ENCODE peak calls at places on chromosomes 11 and 22, in four cellular contexts. L, J, R and S are unnamed samples.

GRCh38 chr11:73085189-73085875 is 56.8 kb downstream of the FCHSD2 start:
- DNase-seq in L (no peak), J (no peak), R (no peak), S (no peak)

GRCh38 chr11:2213384-2213842 is 41.8 kb upstream of the TH start:
- DNase-seq in L (no peak), J (no peak), R (no peak), S (no peak)

GRCh38 chr22:30841264-30841663 is 127.3 kb downstream of the MORC2 start:
- DNase-seq in L (no peak), J (no peak), R (no peak), S (no peak)

GRCh38 chr11:6757373-6757967 is 14.3 kb downstream of the OR2AG2 start:
- DNase-seq in L (peak), J (no peak), R (peak), S (peak)

GRCh38 chr22:44068422-44069191 is 44.5 kb downstream of the PARVB start:
- DNase-seq in L (no peak), J (no peak), R (no peak), S (no peak)

GRCh38 chr11:128957204-128957482 is 14.5 kb upstream of the TP53AIP1 start:
- DNase-seq in L (no peak), J (no peak), R (no peak), S (no peak)

GRCh38 chr11:106152824-106153223 is 75.4 kb downstream of the AASDHPPT start:
- DNase-seq in L (no peak), J (no peak), R (no peak), S (no peak)

GRCh38 chr11:27201454-27202302 is 161.1 kb downstream of the BBOX1 start:
- DNase-seq in L (no peak), J (no peak), R (no peak), S (no peak)

GRCh38 chr11:104060004-104060403 is 23.6 kb downstream of the DDI1 start:
- DNase-seq in L (no peak), J (no peak), R (no peak), S (no peak)

GRCh38 chr11:130023204-130023603 is 20.6 kb upstream of the PRDM10 start:
- DNase-seq in L (no peak), J (no peak), R (no peak), S (no peak)

GRCh38 chr11:19432370-19433163 is 191.8 kb upstream of the E2F8 start:
- DNase-seq in L (no peak), J (no peak), R (no peak), S (no peak)

GRCh38 chr11:1759851-1760220 is 3.9 kb downstream of the CTSD start:
- DNase-seq in L (no peak), J (no peak), R (no peak), S (no peak)

GRCh38 chr11:102580185-102580951 is 44.8 kb downstream of the MMP20 start:
- DNase-seq in L (no peak), J (no peak), R (no peak), S (no peak)

GRCh38 chr11:31441296-31441695 is 68.1 kb downstream of the IMMP1L start:
- DNase-seq in L (no peak), J (no peak), R (no peak), S (no peak)

GRCh38 chr11:47412152-47412746 is 3.9 kb downstream of the SLC39A13 start:
- DNase-seq in L (no peak), J (peak), R (no peak), S (peak)

GRCh38 chr22:45980776-45981175 is 3.8 kb upstream of the WNT7B start:
- DNase-seq in L (no peak), J (no peak), R (no peak), S (no peak)

GRCh38 chr11:33904128-33904527 is 12.3 kb upstream of the LMO2 start:
- DNase-seq in L (no peak), J (no peak), R (no peak), S (no peak)

GRCh38 chr11:77559686-77560425 is 29.9 kb upstream of the AQP11 start:
- DNase-seq in L (no peak), J (no peak), R (no peak), S (no peak)

GRCh38 chr11:75273989-75274391 is 33.4 kb downstream of the TPBGL start:
- DNase-seq in L (no peak), J (peak), R (no peak), S (no peak)

GRCh38 chr22:28402539-28402938 is 277.1 kb downstream of the TTC28 start:
- DNase-seq in L (no peak), J (no peak), R (no peak), S (no peak)

GRCh38 chr22:49155809-49156580 is 671.7 kb downstream of the BRD1 start:
- DNase-seq in L (no peak), J (no peak), R (no peak), S (no peak)

GRCh38 chr11:125433454-125434121 is 62.5 kb downstream of the FEZ1 start:
- DNase-seq in L (no peak), J (no peak), R (peak), S (no peak)

GRCh38 chr22:44870021-44870420 is 117.6 kb downstream of the ARHGAP8 start:
- DNase-seq in L (no peak), J (no peak), R (peak), S (no peak)

GRCh38 chr11:100922116-100922515 is 207.5 kb downstream of the PGR start:
- DNase-seq in L (no peak), J (no peak), R (no peak), S (no peak)

GRCh38 chr22:24330636-24331035 is 60.0 kb downstream of the SPECC1L start:
- DNase-seq in L (no peak), J (no peak), R (no peak), S (no peak)

GRCh38 chr22:24845036-24845918 is 39.3 kb downstream of the SGSM1 start:
- DNase-seq in L (no peak), J (no peak), R (no peak), S (no peak)

GRCh38 chr11:59187587-59187986 is 15.7 kb downstream of the DTX4 start:
- DNase-seq in L (no peak), J (no peak), R (no peak), S (no peak)

GRCh38 chr11:99693941-99694492 is 673.3 kb downstream of the CNTN5 start:
- DNase-seq in L (no peak), J (no peak), R (no peak), S (no peak)

GRCh38 chr11:93221539-93221938 is 23.7 kb upstream of the SLC36A4 start:
- DNase-seq in L (no peak), J (no peak), R (no peak), S (no peak)

GRCh38 chr11:85123752-85124231 is 503.4 kb downstream of the DLG2 start:
- DNase-seq in L (no peak), J (no peak), R (no peak), S (no peak)

GRCh38 chr11:128422576-128423370 is 164.6 kb downstream of the ETS1 start:
- DNase-seq in L (peak), J (peak), R (no peak), S (no peak)

GRCh38 chr11:11000546-11001283 is 142.9 kb upstream of the ZBED5 start:
- DNase-seq in L (no peak), J (no peak), R (no peak), S (no peak)

GRCh38 chr22:29114392-29114791 is 41.6 kb downstream of the KREMEN1 start:
- DNase-seq in L (no peak), J (no peak), R (no peak), S (no peak)

GRCh38 chr11:46370253-46370652 is 11.2 kb upstream of the MDK start:
- DNase-seq in L (no peak), J (no peak), R (no peak), S (no peak)

GRCh38 chr11:110971110-110971509 is 258.9 kb upstream of the ARHGAP20 start:
- DNase-seq in L (no peak), J (no peak), R (no peak), S (no peak)

GRCh38 chr11:112097734-112098528 is 11.3 kb downstream of the SDHD start:
- DNase-seq in L (no peak), J (no peak), R (no peak), S (no peak)

GRCh38 chr11:64751136-64751535 is 7.2 kb upstream of the RASGRP2 start:
- DNase-seq in L (no peak), J (no peak), R (no peak), S (no peak)

GRCh38 chr11:115674176-115674575 is 170.0 kb upstream of the CADM1 start:
- DNase-seq in L (no peak), J (no peak), R (no peak), S (no peak)

GRCh38 chr11:96228472-96228871 is 114.5 kb downstream of the MAML2 start:
- DNase-seq in L (no peak), J (no peak), R (peak), S (no peak)

GRCh38 chr22:23501244-23501643 is 78.8 kb downstream of the IGLL1 start:
- DNase-seq in L (no peak), J (no peak), R (no peak), S (no peak)